ENCODE peak calls at places on chromosomes 16 and 17, in seven cellular contexts. U, F, X, G, R, W and N are unnamed samples.

GRCh38 chr16:649646-650045 is 481 bp downstream of the WDR90 start:
- DNase-seq in U (no peak), F (no peak), X (no peak), G (no peak), R (no peak), W (no peak), N (no peak)

GRCh38 chr17:74354123-74354522 is 7.5 kb downstream of the BTBD17 start:
- DNase-seq in U (peak; percentile 92), F (peak; percentile 45), X (no peak), G (no peak), R (no peak), W (no peak), N (no peak)

GRCh38 chr16:27745348-27745747 is 195.4 kb downstream of the KATNIP start:
- DNase-seq in U (no peak), F (no peak), X (no peak), G (no peak), R (no peak), W (no peak), N (no peak)

GRCh38 chr16:56222482-56222997 is 31.3 kb downstream of the GNAO1 start:
- DNase-seq in U (no peak), F (no peak), X (no peak), G (no peak), R (no peak), W (no peak), N (no peak)

GRCh38 chr17:47192549-47192948 is 3.5 kb upstream of the CDC27 start:
- DNase-seq in U (no peak), F (no peak), X (no peak), G (no peak), R (no peak), W (no peak), N (no peak)

GRCh38 chr17:79388556-79389295 is 222.1 kb downstream of the RBFOX3 start:
- DNase-seq in U (peak; percentile 88), F (peak; percentile 50), X (no peak), G (peak; percentile 45), R (no peak), W (no peak), N (peak; percentile 39)

GRCh38 chr16:53781023-53781605 is 77.2 kb downstream of the FTO start:
- DNase-seq in U (no peak), F (no peak), X (no peak), G (no peak), R (no peak), W (no peak), N (no peak)

GRCh38 chr17:82241183-82241925 is 12.5 kb downstream of the SLC16A3 start:
- DNase-seq in U (no peak), F (peak; percentile 82), X (peak; percentile 95), G (peak; percentile 76), R (peak; percentile 96), W (peak; percentile 88), N (peak; percentile 66)

GRCh38 chr16:2237552-2238395 is 1.5 kb downstream of the DNASE1L2 start:
- DNase-seq in U (peak; percentile 52), F (no peak), X (peak; percentile 67), G (no peak), R (no peak), W (peak; percentile 62), N (no peak)

GRCh38 chr16:11393861-11394592 is 48.8 kb downstream of the RMI2 start:
- DNase-seq in U (no peak), F (no peak), X (peak; percentile 37), G (no peak), R (no peak), W (peak; percentile 28), N (no peak)

GRCh38 chr16:85017151-85017550 is 5.8 kb upstream of the ZDHHC7 start:
- DNase-seq in U (no peak), F (no peak), X (no peak), G (no peak), R (no peak), W (no peak), N (no peak)

GRCh38 chr16:10942352-10943297 is at the start of gene DEXI:
- DNase-seq in U (peak; percentile 95), F (peak; percentile 96), X (peak; percentile 98), G (peak; percentile 95), R (peak; percentile 97), W (peak; percentile 95), N (peak; percentile 92)

GRCh38 chr17:60153606-60154355 is 4.0 kb downstream of the CA4 start:
- DNase-seq in U (no peak), F (no peak), X (no peak), G (no peak), R (no peak), W (peak; percentile 25), N (no peak)

GRCh38 chr16:10978846-10979446 is 34.6 kb downstream of the CLEC16A start:
- DNase-seq in U (no peak), F (no peak), X (no peak), G (no peak), R (no peak), W (no peak), N (no peak)

GRCh38 chr17:5122586-5123342 is 6.9 kb downstream of the USP6 start:
- DNase-seq in U (peak; percentile 58), F (no peak), X (peak; percentile 68), G (no peak), R (no peak), W (peak; percentile 65), N (no peak)

GRCh38 chr17:15255713-15256454 is 9.2 kb downstream of the PMP22 start:
- DNase-seq in U (no peak), F (no peak), X (no peak), G (no peak), R (no peak), W (no peak), N (no peak)
- H3K4me1 ChIP-seq in U (no peaks in the 10 kb centered on the region), F (peaks cover 99% of the 10 kb centered on the region), X (no peaks in the 10 kb centered on the region), G (peaks cover 93% of the 10 kb centered on the region), R (peaks cover 94% of the 10 kb centered on the region), W (peaks cover 77% of the 10 kb centered on the region), N (no peaks in the 10 kb centered on the region)

GRCh38 chr16:51228097-51228659 is 77.1 kb upstream of the SALL1 start:
- DNase-seq in U (no peak), F (no peak), X (no peak), G (no peak), R (peak; percentile 31), W (no peak), N (no peak)
- H3K27ac ChIP-seq in U (no peak overlapping the region), F (no peak overlapping the region), X (no peak overlapping the region), G (no peak overlapping the region), R (no peak overlapping the region), W (no peak overlapping the region), N (no peak overlapping the region)

DNA sequence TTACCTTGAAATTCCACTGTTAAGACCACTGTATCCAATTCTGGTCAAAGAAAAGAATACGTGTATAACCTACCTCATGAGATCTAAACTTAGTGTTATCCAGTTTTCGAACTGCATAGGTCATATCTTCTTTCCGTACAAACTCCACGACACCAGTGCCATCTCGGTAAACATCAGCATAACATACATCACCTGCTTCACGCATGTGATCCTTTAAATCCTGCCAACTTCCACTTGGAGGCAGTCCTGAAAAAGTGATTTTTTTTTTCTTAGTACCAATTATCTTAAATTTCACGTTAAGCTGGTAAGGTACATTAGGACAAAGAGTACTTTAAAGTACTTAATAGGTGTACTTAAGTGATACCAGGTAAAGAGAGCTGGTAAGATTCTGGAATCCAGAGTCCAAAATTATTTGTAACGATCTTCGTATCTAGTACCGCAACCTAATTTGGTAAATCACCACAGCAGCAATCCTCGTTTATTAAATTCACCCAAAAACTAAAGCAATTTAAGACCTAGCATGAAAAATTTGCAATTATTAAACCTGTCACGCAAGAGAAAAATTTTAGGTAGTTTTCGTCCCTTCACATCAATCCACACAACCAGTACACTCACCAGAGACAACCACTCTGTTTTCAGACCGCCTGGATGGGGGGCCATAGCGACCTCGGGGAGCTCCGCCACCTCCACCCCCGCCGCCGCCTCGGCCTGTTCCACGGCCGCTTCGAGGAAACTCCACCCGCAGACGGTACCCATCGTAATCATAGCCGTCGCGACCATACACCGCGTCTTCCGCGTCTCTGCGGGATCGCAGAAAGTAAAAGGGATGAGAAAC is 1.1 kb downstream of the SRSF1 start:
- DNase-seq in U (no peak), F (no peak), X (no peak), G (no peak), R (no peak), W (no peak), N (peak; percentile 40)
- H3K4me1 ChIP-seq in U (peaks cover 33% of the 10 kb centered on the region), F (peaks cover 69% of the 10 kb centered on the region), X (no peaks in the 10 kb centered on the region), G (peaks cover 53% of the 10 kb centered on the region), R (peaks cover 60% of the 10 kb centered on the region), W (peaks cover 42% of the 10 kb centered on the region), N (peaks cover 25% of the 10 kb centered on the region)

DNA sequence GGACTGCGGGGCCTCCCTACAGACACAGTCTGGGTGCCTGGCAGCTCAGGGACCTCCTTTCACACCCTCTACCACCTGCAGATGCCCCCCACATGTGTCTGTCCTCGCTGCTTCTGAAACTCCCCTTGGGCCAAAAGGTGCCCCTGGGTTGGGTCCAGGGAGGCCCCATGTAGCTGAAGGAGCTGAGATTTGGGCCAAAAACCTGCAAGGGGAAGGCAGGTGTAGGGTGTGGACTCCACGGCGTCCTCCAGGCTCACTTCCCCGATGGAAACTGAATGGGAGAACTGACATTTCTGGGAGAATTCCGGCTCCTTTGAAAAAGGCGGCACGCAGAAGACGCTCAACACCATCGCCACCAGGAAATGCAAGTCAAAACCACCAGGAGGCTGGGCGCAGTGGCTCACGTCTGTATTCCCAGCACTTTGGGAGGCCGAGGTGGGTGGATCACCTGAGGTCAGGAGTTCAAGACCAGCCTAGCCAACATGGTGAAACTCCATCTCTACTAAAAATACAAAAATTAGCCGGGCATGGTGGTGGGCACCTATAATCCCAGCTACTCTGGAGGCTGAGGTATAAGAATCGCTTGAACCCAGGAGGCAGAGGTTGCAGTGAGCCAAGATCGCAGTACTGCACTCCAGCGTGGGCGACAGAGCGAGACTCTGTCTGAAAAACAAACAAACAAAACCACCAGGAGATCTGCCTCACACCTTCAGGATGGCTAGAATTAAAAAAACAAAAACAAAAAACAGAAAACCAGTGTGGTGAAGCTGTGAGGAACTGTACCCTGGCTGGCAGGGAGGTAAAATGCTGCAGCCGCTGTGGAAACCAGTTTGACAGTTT is 13.2 kb upstream of the BAIAP2 start:
- DNase-seq in U (no peak), F (no peak), X (no peak), G (no peak), R (no peak), W (no peak), N (no peak)
- H3K27ac ChIP-seq in U (no peak overlapping the region), F (peak overlapping the region; percentile 81), X (peak overlapping the region; percentile 82), G (no peak overlapping the region), R (peak overlapping the region; percentile 77), W (no peak overlapping the region), N (peak overlapping the region; percentile 58)

GRCh38 chr16:89314357-89314756 is 96.9 kb downstream of the ZNF778 start:
- DNase-seq in U (no peak), F (no peak), X (no peak), G (no peak), R (no peak), W (no peak), N (no peak)

GRCh38 chr16:89315271-89315670 is 97.8 kb downstream of the ZNF778 start:
- DNase-seq in U (no peak), F (no peak), X (no peak), G (no peak), R (no peak), W (no peak), N (no peak)

GRCh38 chr16:89313583-89313982 is 96.1 kb downstream of the ZNF778 start:
- DNase-seq in U (no peak), F (no peak), X (no peak), G (no peak), R (no peak), W (no peak), N (no peak)

GRCh38 chr16:89315791-89316581 is 98.5 kb downstream of the ZNF778 start:
- DNase-seq in U (no peak), F (peak; percentile 42), X (no peak), G (peak; percentile 63), R (no peak), W (no peak), N (no peak)

DNA sequence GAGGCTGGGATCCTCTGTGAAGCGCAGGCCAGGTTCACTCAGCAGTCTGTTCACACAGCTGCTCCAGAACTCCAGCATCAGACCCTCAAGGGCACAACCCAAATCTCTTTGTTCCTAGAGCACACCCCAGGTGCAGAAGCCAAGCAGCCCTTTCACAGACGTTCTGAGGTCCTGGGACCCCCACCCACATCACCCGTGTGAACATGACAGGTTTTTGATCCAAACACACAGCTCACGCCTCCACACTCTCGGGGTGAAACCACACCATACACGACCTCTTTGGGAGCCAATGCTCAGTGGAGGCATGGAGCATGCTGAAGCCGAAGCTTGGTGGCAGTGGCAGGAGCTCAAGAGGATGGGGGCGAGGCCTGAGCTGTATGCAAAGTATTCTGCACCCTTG is 97.4 kb downstream of the ZNF778 start:
- DNase-seq in U (no peak), F (no peak), X (no peak), G (no peak), R (no peak), W (no peak), N (no peak)
- H3K4me1 ChIP-seq in U (no peaks in the 10 kb centered on the region), F (peaks cover 80% of the 10 kb centered on the region), X (no peaks in the 10 kb centered on the region), G (peaks cover 66% of the 10 kb centered on the region), R (peaks cover 71% of the 10 kb centered on the region), W (peaks cover 80% of the 10 kb centered on the region), N (peaks cover 15% of the 10 kb centered on the region)